ENCODE peak calls at places on chromosomes 12 and 14, in seven cellular contexts. J is heart left ventricle, O is neuronal stem cell, P is mesendoderm, R is GM12865, Q is left ventricle myocardium inferior, F is left lung. B is an unnamed sample.

GRCh38 chr12:47282206-47282605 is 202.4 kb upstream of the AMIGO2 start:
- DNase-seq in R (no peak), F (no peak), P (no peak), J (no peak), O (no peak), Q (no peak), B (no peak)

GRCh38 chr12:121005346-121005815 is 10.9 kb downstream of the C12orf43 start:
- DNase-seq in J (no peak), Q (no peak), O (peak), F (no peak), P (peak), R (peak), B (peak)

GRCh38 chr14:52413729-52414453 is 99.8 kb downstream of the PTGER2 start:
- DNase-seq in O (no peak), F (no peak), J (no peak), Q (no peak), R (peak), P (no peak), B (no peak)

GRCh38 chr14:33362934-33363333 is 424.3 kb downstream of the NPAS3 start:
- DNase-seq in J (no peak), P (peak), F (no peak), O (peak), Q (no peak), R (no peak), B (no peak)

GRCh38 chr12:53506450-53506785 is 866 bp downstream of the NPFF start:
- DNase-seq in J (no peak), F (no peak), O (no peak), R (no peak), P (no peak), Q (no peak), B (no peak)

GRCh38 chr14:51620036-51620435 is 31.7 kb upstream of the FRMD6 start:
- DNase-seq in F (no peak), J (no peak), Q (no peak), R (no peak), O (no peak), P (no peak), B (no peak)

GRCh38 chr12:6234906-6235305 is 34.7 kb downstream of the CD9 start:
- DNase-seq in O (no peak), J (no peak), Q (no peak), F (no peak), P (no peak), R (no peak), B (no peak)

GRCh38 chr14:76870146-76870545 is 43.9 kb downstream of the LRRC74A start:
- DNase-seq in R (peak), J (no peak), O (peak), Q (no peak), F (no peak), P (peak), B (no peak)

GRCh38 chr14:90695997-90696681 is 120.1 kb downstream of the TTC7B start:
- DNase-seq in J (no peak), R (no peak), F (no peak), O (no peak), Q (no peak), P (no peak), B (no peak)

GRCh38 chr12:92519284-92519683 is 183.5 kb upstream of the PLEKHG7 start:
- DNase-seq in F (no peak), P (no peak), J (no peak), O (no peak), R (no peak), Q (no peak), B (no peak)

GRCh38 chr14:71686677-71687076 is 245.6 kb upstream of the RGS6 start:
- DNase-seq in P (no peak), F (no peak), J (no peak), O (no peak), R (no peak), Q (no peak), B (no peak)

GRCh38 chr12:77940566-77940965 is 109.9 kb downstream of the NAV3 start:
- DNase-seq in P (no peak), R (no peak), F (no peak), O (no peak), Q (no peak), J (no peak), B (no peak)

GRCh38 chr12:7091660-7092228 is 501 bp downstream of the C1R start:
- DNase-seq in P (no peak), J (peak), F (peak), O (no peak), R (no peak), Q (peak), B (no peak)

GRCh38 chr14:24312736-24313507 is 1.6 kb downstream of the LTB4R start:
- DNase-seq in Q (no peak), F (peak), J (peak), O (no peak), P (no peak), R (peak), B (no peak)

GRCh38 chr14:101501858-101502615 is 59.3 kb upstream of the DIO3 start:
- DNase-seq in Q (no peak), R (no peak), P (no peak), F (peak), O (no peak), J (peak), B (no peak)

GRCh38 chr12:59839514-59839913 is 243.7 kb downstream of the SLC16A7 start:
- DNase-seq in Q (no peak), R (no peak), P (no peak), J (no peak), F (no peak), O (no peak), B (no peak)

GRCh38 chr12:132170637-132171292 is 26.5 kb downstream of the NOC4L start:
- DNase-seq in J (no peak), P (no peak), O (no peak), Q (peak), R (no peak), F (no peak), B (no peak)

GRCh38 chr12:124939428-124940142 is 25.1 kb upstream of the UBC start:
- DNase-seq in P (peak), J (peak), F (peak), O (peak), R (peak), Q (peak), B (peak)

GRCh38 chr14:20455355-20456300 is 602 bp downstream of the APEX1 start:
- DNase-seq in F (no peak), O (no peak), Q (no peak), J (no peak), P (no peak), R (peak), B (no peak)

GRCh38 chr14:62301911-62302310 is 539.7 kb downstream of the SNAPC1 start:
- DNase-seq in F (no peak), J (no peak), Q (no peak), R (no peak), O (no peak), P (no peak), B (no peak)

GRCh38 chr12:114579389-114579788 is 104.6 kb downstream of the TBX3 start:
- DNase-seq in F (no peak), R (no peak), Q (no peak), O (no peak), P (no peak), J (no peak), B (no peak)

GRCh38 chr14:76918176-76918750 is 92.1 kb downstream of the LRRC74A start:
- DNase-seq in J (peak), P (peak), F (peak), Q (peak), R (no peak), O (no peak), B (no peak)

GRCh38 chr14:92253381-92253894 is 69.5 kb upstream of the SLC24A4 start:
- DNase-seq in R (no peak), J (no peak), O (no peak), Q (no peak), P (peak), F (no peak), B (no peak)

GRCh38 chr14:89382487-89383170 is 34.4 kb downstream of the FOXN3 start:
- DNase-seq in Q (no peak), F (no peak), P (no peak), J (no peak), O (no peak), R (no peak), B (no peak)
- H3K4me3 ChIP-seq in Q (no peak), F (no peak), P (no peak), J (no peak), O (no peak), R (no peak), B (no peak)

GRCh38 chr14:88792572-88793258 is at the start of gene EML5:
- DNase-seq in P (peak), R (peak), O (peak), J (peak), F (peak), Q (peak), B (peak)

GRCh38 chr14:88791252-88791621 is 1.5 kb downstream of the EML5 start:
- DNase-seq in Q (no peak), J (no peak), P (no peak), F (no peak), R (no peak), O (no peak), B (no peak)

GRCh38 chr14:88793259-88793625 is 489 bp upstream of the EML5 start:
- DNase-seq in Q (no peak), P (no peak), R (peak), F (no peak), O (no peak), J (no peak), B (no peak)

GRCh38 chr14:88791629-88792571 is 853 bp downstream of the EML5 start:
- DNase-seq in J (no peak), O (peak), R (peak), P (peak), F (peak), Q (no peak), B (no peak)

GRCh38 chr14:88790501-88791251 is 2.1 kb downstream of the EML5 start:
- DNase-seq in J (no peak), R (no peak), P (no peak), F (no peak), Q (no peak), O (no peak), B (no peak)
- H3K4me3 ChIP-seq in J (no peak), R (no peak), P (no peak), F (no peak), Q (no peak), O (no peak), B (no peak)

GRCh38 chr12:80825506-80825905 is 108.8 kb downstream of the MYF5 start:
- DNase-seq in F (no peak), P (no peak), R (no peak), O (no peak), J (no peak), Q (no peak), B (no peak)
- H3K4me3 ChIP-seq in F (no peak), P (no peak), R (no peak), O (no peak), J (no peak), Q (no peak), B (no peak)

GRCh38 chr12:94209240-94209639 is 60.9 kb downstream of the PLXNC1 start:
- DNase-seq in P (no peak), O (no peak), R (no peak), F (no peak), Q (no peak), J (no peak), B (no peak)

GRCh38 chr12:94206886-94207285 is 58.5 kb downstream of the PLXNC1 start:
- DNase-seq in O (no peak), J (no peak), Q (no peak), P (no peak), R (no peak), F (no peak), B (no peak)

GRCh38 chr12:94211011-94211410 is 62.6 kb downstream of the PLXNC1 start:
- DNase-seq in F (no peak), Q (no peak), P (no peak), R (no peak), O (no peak), J (no peak), B (no peak)

GRCh38 chr12:94207467-94208432 is 59.4 kb downstream of the PLXNC1 start:
- DNase-seq in J (no peak), F (no peak), P (no peak), Q (no peak), O (no peak), R (peak), B (peak)

GRCh38 chr12:94208433-94208921 is 60.1 kb downstream of the PLXNC1 start:
- DNase-seq in O (no peak), F (no peak), Q (no peak), R (peak), P (no peak), J (no peak), B (no peak)
- H3K4me3 ChIP-seq in O (no peak), F (no peak), Q (peak), R (peak), P (no peak), J (peak), B (peak)

GRCh38 chr14:49946320-49947141 is 53.6 kb downstream of the ARF6 start:
- DNase-seq in P (no peak), Q (no peak), O (no peak), J (no peak), R (no peak), F (no peak), B (peak)

GRCh38 chr14:49951946-49952345 is 59.1 kb downstream of the ARF6 start:
- DNase-seq in R (no peak), F (peak), Q (no peak), J (no peak), O (no peak), P (no peak), B (no peak)

GRCh38 chr14:49954171-49954631 is 61.3 kb downstream of the ARF6 start:
- DNase-seq in P (no peak), J (no peak), Q (no peak), O (no peak), R (no peak), F (no peak), B (no peak)

GRCh38 chr14:49953196-49953595 is 60.3 kb downstream of the ARF6 start:
- DNase-seq in J (no peak), F (no peak), R (no peak), P (peak), O (no peak), Q (no peak), B (no peak)

DNA sequence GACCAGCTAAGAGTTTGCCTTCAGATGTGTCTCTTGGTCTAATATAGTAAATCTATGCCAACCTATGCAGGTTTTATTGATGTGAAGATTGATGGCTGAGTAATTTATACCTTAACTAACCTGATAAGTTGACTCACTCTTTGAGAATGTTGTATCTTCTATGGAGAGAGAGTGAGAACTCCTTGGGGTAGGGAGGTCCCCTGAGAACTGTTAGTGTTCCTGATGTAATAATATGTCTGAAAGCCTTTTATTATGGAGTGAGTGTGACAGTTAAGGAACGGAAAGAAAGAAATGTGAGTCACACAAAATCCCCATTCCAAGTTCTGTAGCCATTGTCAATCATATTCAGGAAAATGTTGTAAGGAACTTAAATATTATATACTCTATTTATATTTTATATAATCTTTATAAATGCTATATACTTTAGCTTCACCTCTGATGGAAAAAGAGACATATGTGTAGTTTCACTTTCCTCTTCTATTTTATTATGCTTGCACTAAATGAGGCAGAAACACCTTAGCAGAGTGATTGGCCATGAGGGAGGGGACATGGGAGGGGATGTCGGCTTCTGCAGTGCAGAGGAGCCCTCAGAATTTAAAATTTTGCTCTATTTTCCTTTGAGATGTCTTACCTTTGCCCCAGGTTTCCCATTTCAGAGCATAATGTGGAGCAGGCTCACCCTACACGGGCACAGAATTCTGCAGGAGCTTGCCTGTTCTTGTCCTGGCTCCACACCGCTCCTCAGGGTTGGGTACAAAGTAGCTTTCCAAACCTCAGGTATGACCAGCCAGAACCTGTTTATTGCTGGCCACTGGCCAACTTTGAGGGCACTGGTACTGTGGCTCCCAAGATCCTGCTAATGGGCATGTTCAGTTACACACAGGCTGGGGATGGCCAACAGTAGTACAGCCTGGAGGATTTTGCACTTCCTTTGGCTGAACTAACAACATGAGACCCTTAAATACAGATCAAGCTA is 57.7 kb downstream of the ARF6 start:
- DNase-seq in J (no peak), Q (no peak), O (no peak), F (peak), P (no peak), R (no peak), B (no peak)
- H3K4me3 ChIP-seq in J (no peak), Q (no peak), O (no peak), F (no peak), P (no peak), R (no peak), B (no peak)

DNA sequence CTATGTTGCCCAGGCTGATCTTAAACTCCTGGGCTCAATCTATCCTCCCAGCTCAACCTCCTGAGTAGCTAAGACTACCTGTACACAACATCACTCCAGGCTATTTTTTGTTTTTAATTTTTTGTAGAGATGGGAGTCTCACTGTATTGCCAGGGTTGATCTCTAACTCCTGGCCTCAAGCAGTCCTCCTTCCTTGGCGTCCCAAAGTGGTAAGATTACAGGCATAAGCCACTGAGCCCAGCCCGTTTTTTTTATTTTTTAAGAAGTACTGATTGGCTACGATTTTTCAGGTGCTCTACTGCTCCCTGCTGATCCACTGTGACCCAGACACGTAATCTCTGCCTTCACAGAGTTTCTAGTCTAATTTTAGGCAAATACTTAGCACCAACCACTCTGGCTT is 4.2 kb upstream of the STRN3 start:
- DNase-seq in O (no peak), F (no peak), J (no peak), Q (no peak), P (peak), R (no peak), B (no peak)
- H3K4me3 ChIP-seq in O (no peak), F (no peak), J (no peak), Q (no peak), P (no peak), R (no peak), B (no peak)

B was measured in CD8-positive, alpha-beta T cell.